ENCODE peak calls at places on chromosomes 12 and 14, in four cellular contexts. L is epithelial cell of esophagus; H is Jurkat, Clone E6-1; P is epithelial cell of proximal tubule. K is an unnamed sample.

GRCh38 chr12:4856556-4856955 is 53.1 kb upstream of the KCNA1 start:
- DNase-seq in H (peak), L (no peak), P (no peak), K (no peak)

GRCh38 chr12:29066061-29066588 is 83.0 kb upstream of the FAR2 start:
- DNase-seq in H (no peak), L (peak), P (no peak), K (no peak)

GRCh38 chr12:62190921-62191746 is 69.1 kb upstream of the USP15 start:
- DNase-seq in L (no peak), H (no peak), P (no peak), K (no peak)

GRCh38 chr12:2057041-2057792 is 4.4 kb downstream of the CACNA1C start:
- DNase-seq in H (peak), L (peak), P (no peak), K (no peak)

GRCh38 chr14:104389326-104390220 is 190.0 kb upstream of the C14orf180 start:
- DNase-seq in L (no peak), H (peak), P (no peak), K (no peak)

GRCh38 chr14:59321184-59321952 is 132.9 kb downstream of the DAAM1 start:
- DNase-seq in P (no peak), H (no peak), L (peak), K (peak)

GRCh38 chr14:105315211-105315721 is 718 bp downstream of the PACS2 start:
- DNase-seq in L (peak), P (no peak), H (no peak), K (peak)

GRCh38 chr12:1904875-1905274 is 13.6 kb downstream of the CACNA2D4 start:
- DNase-seq in H (no peak), L (no peak), P (no peak), K (no peak)

GRCh38 chr12:117052386-117053049 is 46.7 kb downstream of the TESC start:
- DNase-seq in P (no peak), H (no peak), L (no peak), K (no peak)

GRCh38 chr12:125890983-125891382 is 825.7 kb downstream of the AACS start:
- DNase-seq in P (no peak), L (no peak), H (no peak), K (no peak)

GRCh38 chr12:50925920-50926319 is 26.4 kb upstream of the HIGD1C start:
- DNase-seq in P (no peak), L (no peak), H (no peak), K (no peak)

GRCh38 chr12:71449373-71450070 is 9.9 kb downstream of the LGR5 start:
- DNase-seq in L (no peak), H (no peak), P (no peak), K (no peak)

GRCh38 chr14:20857630-20858261 is 33.4 kb upstream of the RNASE3 start:
- DNase-seq in P (no peak), L (peak), H (peak), K (no peak)

GRCh38 chr12:93080994-93081809 is 152.1 kb upstream of the EEA1 start:
- DNase-seq in H (no peak), L (no peak), P (no peak), K (peak)

GRCh38 chr14:33062881-33063280 is 124.2 kb downstream of the NPAS3 start:
- DNase-seq in P (no peak), L (peak), H (peak), K (no peak)
- H3K4me3 ChIP-seq in P (no peak), L (no peak), H (no peak), K (no peak)

DNA sequence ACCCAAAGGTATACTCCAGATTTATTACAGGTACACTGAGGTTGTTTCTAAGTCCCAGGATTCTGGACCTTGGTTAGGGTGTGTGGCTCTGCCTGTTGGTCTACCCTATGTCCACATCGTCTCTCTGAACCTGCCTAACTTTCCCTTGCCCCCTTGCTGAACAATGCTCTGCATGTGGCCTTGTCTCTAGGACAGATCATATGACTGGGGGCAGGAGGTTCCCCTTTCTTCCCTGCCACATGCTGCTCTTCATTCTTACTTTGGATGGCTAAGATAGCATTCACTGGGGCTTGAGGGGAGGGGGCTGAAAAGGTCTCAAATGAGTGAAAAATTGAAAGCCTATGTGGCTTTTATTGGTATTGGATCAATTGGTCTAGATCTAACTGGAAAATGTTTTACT is 49.2 kb downstream of the MBIP start:
- DNase-seq in L (no peak), H (no peak), P (no peak), K (no peak)
- H3K4me3 ChIP-seq in L (no peak), H (no peak), P (no peak), K (no peak)

GRCh38 chr12:98439471-98440164 is 75.8 kb upstream of the TMPO start:
- DNase-seq in P (no peak), L (no peak), H (no peak), K (no peak)
- H3K4me3 ChIP-seq in P (no peak), L (no peak), H (no peak), K (no peak)

GRCh38 chr12:52900896-52901714 is 3.8 kb downstream of the KRT8 start:
- DNase-seq in P (no peak), H (no peak), L (no peak), K (no peak)

GRCh38 chr12:52903285-52903854 is 1.5 kb downstream of the KRT8 start:
- DNase-seq in P (no peak), L (peak), H (no peak), K (no peak)

GRCh38 chr12:52900166-52900895 is 4.5 kb downstream of the KRT8 start:
- DNase-seq in H (no peak), P (no peak), L (no peak), K (no peak)

GRCh38 chr12:52903855-52904508 is 894 bp downstream of the KRT8 start:
- DNase-seq in P (no peak), H (no peak), L (no peak), K (peak)

DNA sequence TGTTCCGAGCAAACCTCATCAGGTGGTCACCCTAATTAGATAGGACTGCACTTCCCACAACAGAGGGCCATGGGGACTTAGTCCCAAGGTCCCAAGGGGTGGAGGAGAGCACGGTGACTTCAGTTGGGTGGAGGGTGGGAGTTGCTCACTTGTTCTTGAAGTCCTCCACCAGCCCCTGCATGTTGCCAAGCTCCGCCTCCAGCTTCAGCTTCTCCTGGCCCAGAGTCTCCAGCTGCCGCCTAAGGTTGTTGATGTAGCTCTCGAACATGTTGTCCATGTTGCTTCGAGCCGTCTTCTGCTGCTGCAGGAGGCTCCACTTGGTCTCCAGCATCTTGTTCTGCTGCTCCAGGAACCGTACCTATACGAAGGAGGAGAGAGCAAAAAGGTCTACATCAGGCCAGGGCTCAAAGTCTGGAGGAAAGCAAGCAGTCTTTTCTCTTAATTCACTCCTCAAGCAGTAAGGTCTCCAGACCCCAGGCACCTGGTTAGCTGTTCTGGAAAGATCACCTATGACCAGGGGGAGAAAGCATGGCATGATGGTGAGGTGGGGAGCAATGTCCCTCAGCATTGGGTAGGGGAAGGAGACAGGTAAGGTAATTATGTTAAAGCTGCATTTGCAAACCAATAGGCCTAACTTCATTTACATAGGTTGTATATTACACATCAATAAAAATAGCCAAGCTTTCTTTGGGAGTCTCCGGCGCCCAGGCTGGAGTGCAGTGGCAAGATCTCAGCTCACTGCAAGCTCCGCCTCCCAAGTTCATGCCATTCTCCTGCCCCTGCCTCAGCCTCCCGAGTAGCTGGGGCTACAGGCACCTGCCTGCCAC is 2.9 kb downstream of the KRT8 start:
- DNase-seq in P (no peak), H (no peak), L (no peak), K (no peak)
- H3K4me3 ChIP-seq in P (peak), H (no peak), L (no peak), K (peak)

GRCh38 chr12:64171715-64172114 is 50.4 kb downstream of the KICS2 start:
- DNase-seq in P (no peak), L (peak), H (no peak), K (peak)
- H3K4me3 ChIP-seq in P (no peak), L (no peak), H (no peak), K (no peak)

DNA sequence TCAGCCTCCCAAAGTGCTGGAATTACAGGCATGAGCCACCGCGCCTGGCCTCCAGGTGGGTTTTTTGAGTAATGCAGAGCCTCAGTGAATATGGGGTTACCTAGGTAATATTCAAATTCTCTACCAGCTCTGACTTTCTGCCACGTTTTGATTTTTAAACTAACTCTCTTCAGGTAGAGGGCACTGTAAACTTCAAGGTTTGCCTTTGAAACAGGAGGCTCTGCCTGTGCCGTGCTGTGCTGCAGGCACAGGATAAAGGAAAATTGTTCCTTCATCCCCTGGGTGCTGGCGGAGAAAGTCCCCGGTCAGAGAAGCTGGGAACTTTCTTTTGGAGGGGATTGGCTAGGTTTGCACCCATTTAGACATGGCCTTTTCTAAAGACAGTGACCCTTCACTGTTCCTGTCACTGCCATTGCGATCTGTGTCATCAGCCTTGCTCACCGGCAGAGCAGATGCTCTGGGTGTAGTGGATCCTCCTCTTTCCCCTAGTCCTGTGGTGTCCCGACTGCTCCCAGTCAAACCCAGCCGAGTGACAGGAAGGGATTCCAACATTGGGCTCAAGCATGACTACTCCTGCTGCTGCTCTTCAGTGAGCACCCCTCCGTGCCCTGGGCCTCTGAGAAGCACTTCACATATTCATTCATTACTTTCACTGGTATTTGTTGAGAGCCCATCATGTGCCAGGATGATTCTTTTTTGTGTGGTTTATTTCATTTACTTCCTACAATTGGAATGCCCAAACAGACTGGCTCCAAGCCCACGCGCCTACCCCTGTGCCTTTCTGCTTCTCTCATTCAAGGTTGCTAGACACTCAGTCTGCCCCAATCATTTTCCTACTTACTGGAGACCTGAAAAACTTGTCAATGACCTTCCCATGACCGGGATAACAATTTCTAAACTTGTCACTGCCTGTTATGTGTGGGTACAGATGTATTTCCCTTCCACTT is 103.6 kb downstream of the TMEM30B start:
- DNase-seq in L (peak), P (no peak), H (no peak), K (peak)
- H3K4me3 ChIP-seq in L (no peak), P (no peak), H (no peak), K (peak)

DNA sequence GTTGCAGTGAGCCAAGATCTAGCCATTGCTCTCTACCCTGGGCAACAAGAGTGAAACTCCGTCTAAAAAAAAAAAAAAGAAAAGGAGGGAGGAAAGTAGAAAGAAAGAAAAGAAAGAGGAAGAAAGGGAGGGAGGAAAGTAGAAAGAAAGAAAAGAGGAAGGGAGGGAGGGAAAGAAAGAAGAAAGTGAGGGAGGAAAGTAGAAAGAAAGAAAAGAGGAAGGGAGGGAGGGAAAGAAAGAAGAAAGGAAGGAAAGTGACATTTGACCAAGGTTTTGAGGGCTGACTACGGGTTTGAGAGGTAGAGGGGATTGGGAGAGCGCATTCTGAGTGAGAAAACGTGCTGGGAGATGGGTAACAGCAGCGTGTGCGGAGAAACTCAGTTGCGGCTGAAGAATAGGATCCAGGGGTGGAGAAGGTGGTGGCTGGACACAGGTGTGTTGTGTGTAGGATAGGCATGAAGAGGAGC is 521 bp upstream of the PAPLN start:
- DNase-seq in H (no peak), P (no peak), L (no peak), K (no peak)
- H3K4me3 ChIP-seq in H (no peak), P (peak), L (no peak), K (no peak)

DNA sequence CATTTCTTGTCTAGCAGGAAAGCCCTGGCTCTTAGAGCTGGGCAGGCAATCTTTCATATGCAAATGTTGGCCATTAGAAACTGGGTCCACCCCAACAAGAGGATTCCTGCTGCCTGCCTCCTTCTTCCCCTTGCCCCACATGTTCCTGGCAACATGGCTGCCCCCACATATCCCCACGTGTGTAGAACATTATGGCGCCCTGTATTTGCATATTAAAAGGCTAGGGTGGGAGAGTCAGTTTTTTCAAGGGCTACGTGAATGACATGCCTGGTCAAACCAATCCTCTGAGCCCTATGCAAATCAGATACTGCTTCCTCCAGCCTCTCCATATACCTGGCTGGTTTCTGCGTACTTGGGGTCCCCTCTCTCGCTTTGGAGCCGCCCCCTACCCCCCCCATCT is 514.0 kb downstream of the FUT8 start:
- DNase-seq in P (no peak), H (no peak), L (no peak), K (no peak)
- H3K4me3 ChIP-seq in P (no peak), H (no peak), L (no peak), K (no peak)

DNA sequence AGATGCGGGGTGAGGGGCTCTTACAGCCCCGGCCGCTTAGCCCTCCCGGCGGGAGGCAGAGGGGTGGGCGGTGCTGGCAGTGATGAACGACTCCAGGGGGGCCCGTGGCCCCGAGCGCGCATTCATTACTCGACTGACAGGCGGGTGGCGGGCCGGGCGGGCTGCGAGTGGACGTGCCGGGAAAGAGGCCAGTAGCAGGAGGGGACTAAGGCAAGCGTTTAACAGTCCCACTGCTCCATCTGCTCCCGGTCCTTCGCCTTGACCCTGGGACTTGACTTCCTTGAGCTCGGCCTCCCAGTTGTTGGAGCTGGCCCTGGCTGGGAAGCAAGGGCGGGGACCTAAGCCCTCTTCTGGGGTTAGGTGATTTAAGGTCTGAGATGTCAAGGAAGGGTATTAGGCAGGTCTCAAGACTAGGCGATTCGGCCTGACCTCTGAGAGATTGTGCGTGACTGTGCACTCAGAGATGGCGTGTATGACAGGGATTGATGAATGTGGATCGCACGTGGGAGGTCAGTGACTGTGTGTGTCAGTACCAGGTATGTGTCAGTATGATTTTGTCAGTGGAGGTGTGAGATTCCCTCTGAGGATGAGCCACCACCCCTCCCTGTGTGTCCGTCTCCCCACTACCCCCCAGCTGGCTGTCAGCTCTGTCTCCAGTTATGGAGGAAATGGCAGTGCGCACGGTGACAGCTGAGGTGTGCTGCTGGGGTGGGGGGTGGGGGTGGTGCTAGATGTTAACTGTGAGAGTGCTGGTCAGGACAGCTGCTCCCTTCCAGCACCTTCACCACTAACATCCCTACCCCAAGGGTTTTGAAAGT is 3.6 kb upstream of the DNAJC22 start:
- DNase-seq in H (no peak), P (no peak), L (peak), K (no peak)
- H3K4me3 ChIP-seq in H (peak), P (peak), L (no peak), K (no peak)

K was measured in PC-9.